ENCODE peak calls at places on chromosomes 3 and 15, in seven cellular contexts. T, S, V, F, E, J and Y are unnamed samples.

GRCh38 chr3:13520326-13520880 is 28.5 kb upstream of the FBLN2 start:
- DNase-seq in T (no peak), S (no peak), V (no peak), F (no peak), E (no peak), J (no peak), Y (no peak)

GRCh38 chr3:193040836-193041672 is 123.4 kb upstream of the MB21D2 start:
- DNase-seq in T (peak), S (peak), V (peak), F (peak), E (peak), J (no peak), Y (peak)

GRCh38 chr3:48402281-48402732 is 27.6 kb downstream of the PLXNB1 start:
- DNase-seq in T (peak), S (no peak), V (no peak), F (peak), E (peak), J (no peak), Y (no peak)

GRCh38 chr3:38521391-38521987 is 25.3 kb downstream of the EXOG start:
- DNase-seq in T (peak), S (peak), V (peak), F (peak), E (peak), J (peak), Y (peak)

GRCh38 chr15:32861741-32862140 is 143.9 kb downstream of the GREM1 start:
- DNase-seq in T (no peak), S (no peak), V (no peak), F (peak), E (peak), J (no peak), Y (peak)

GRCh38 chr3:50230106-50230832 is 5.7 kb upstream of the GNAI2 start:
- DNase-seq in T (no peak), S (no peak), V (no peak), F (no peak), E (no peak), J (no peak), Y (no peak)

GRCh38 chr3:294096-294495 is 97.5 kb downstream of the CHL1 start:
- DNase-seq in T (no peak), S (no peak), V (no peak), F (no peak), E (no peak), J (no peak), Y (no peak)

GRCh38 chr15:58731756-58732535 is 17.6 kb downstream of the ADAM10 start:
- DNase-seq in T (no peak), S (peak), V (no peak), F (peak), E (peak), J (no peak), Y (no peak)

GRCh38 chr3:197309528-197310361 is 11.3 kb upstream of the DLG1 start:
- DNase-seq in T (peak), S (peak), V (peak), F (peak), E (peak), J (no peak), Y (peak)

GRCh38 chr3:99721633-99722007 is 83.2 kb downstream of the COL8A1 start:
- DNase-seq in T (no peak), S (no peak), V (no peak), F (peak), E (no peak), J (no peak), Y (no peak)

GRCh38 chr3:35780800-35781199 is 141.5 kb downstream of the ARPP21 start:
- DNase-seq in T (no peak), S (no peak), V (no peak), F (no peak), E (no peak), J (no peak), Y (no peak)

GRCh38 chr3:2300938-2301337 is 202.3 kb downstream of the CNTN4 start:
- DNase-seq in T (no peak), S (no peak), V (no peak), F (no peak), E (no peak), J (no peak), Y (no peak)

GRCh38 chr3:184237211-184237610 is 7.8 kb downstream of the VWA5B2 start:
- DNase-seq in T (no peak), S (no peak), V (no peak), F (no peak), E (no peak), J (no peak), Y (no peak)

GRCh38 chr3:112043621-112044201 is 9.2 kb downstream of the TMPRSS7 start:
- DNase-seq in T (peak), S (peak), V (peak), F (peak), E (peak), J (peak), Y (peak)